ENCODE peak calls at places on chromosomes 7 and 10, in four cellular contexts. One of them, this sample, is unnamed.

GRCh38 chr10:32171213-32171612 is 115.0 kb upstream of the KIF5B start:
- DNase-seq in transverse colon: peak; percentile 77
- DNase-seq in Calu3: peak; percentile 73
- DNase-seq in GM10248: no peak
- DNase-seq in this sample: peak; percentile 89

GRCh38 chr10:62399211-62399610 is 25.0 kb downstream of the ZNF365 start:
- DNase-seq in transverse colon: no peak
- DNase-seq in Calu3: no peak
- DNase-seq in GM10248: no peak
- DNase-seq in this sample: no peak

GRCh38 chr10:84355106-84355505 is 26.7 kb downstream of the CCSER2 start:
- DNase-seq in transverse colon: no peak
- DNase-seq in Calu3: no peak
- DNase-seq in GM10248: no peak
- DNase-seq in this sample: no peak

GRCh38 chr10:89236221-89236620 is 15.4 kb downstream of the LIPA start:
- DNase-seq in transverse colon: no peak
- DNase-seq in Calu3: no peak
- DNase-seq in GM10248: no peak
- DNase-seq in this sample: no peak

GRCh38 chr10:88979153-88979562 is 11.4 kb upstream of the FAS start:
- DNase-seq in transverse colon: no peak
- DNase-seq in Calu3: no peak
- DNase-seq in GM10248: no peak
- DNase-seq in this sample: no peak

GRCh38 chr10:73601486-73601921 is 10.4 kb upstream of the USP54 start:
- DNase-seq in transverse colon: peak; percentile 71
- DNase-seq in Calu3: peak; percentile 86
- DNase-seq in GM10248: no peak
- DNase-seq in this sample: peak; percentile 81

GRCh38 chr10:63429280-63429679 is 36.5 kb downstream of the JMJD1C start:
- DNase-seq in transverse colon: no peak
- DNase-seq in Calu3: no peak
- DNase-seq in GM10248: no peak
- DNase-seq in this sample: no peak

GRCh38 chr10:13820591-13821377 is 234.0 kb downstream of the PRPF18 start:
- DNase-seq in transverse colon: no peak
- DNase-seq in Calu3: no peak
- DNase-seq in GM10248: no peak
- DNase-seq in this sample: no peak

GRCh38 chr7:73885433-73885974 is 24.5 kb downstream of the TMEM270 start:
- DNase-seq in transverse colon: no peak
- DNase-seq in Calu3: no peak
- DNase-seq in GM10248: no peak
- DNase-seq in this sample: no peak

GRCh38 chr7:30091431-30092386 is 43.1 kb upstream of the MTURN start:
- DNase-seq in transverse colon: no peak
- DNase-seq in Calu3: no peak
- DNase-seq in GM10248: no peak
- DNase-seq in this sample: no peak

GRCh38 chr10:117896517-117896916 is 150.2 kb downstream of the RAB11FIP2 start:
- DNase-seq in transverse colon: no peak
- DNase-seq in Calu3: no peak
- DNase-seq in GM10248: no peak
- DNase-seq in this sample: no peak

This sample was measured in Caco-2.